ENCODE peak calls at places on chromosomes 6 and 20, in eight cellular contexts. F is epithelial cell of esophagus, B is cardiac muscle cell, O is mucosa of descending colon, Q is fibroblast of the aortic adventitia, P is fibroblast of pulmonary artery, L is cardiac fibroblast, K is OCI-LY7. W is an unnamed sample.

GRCh38 chr20:15278041-15278440 is 940.6 kb upstream of the FLRT3 start:
- DNase-seq in L (no peak), K (no peak), Q (no peak), F (peak; percentile 81), B (no peak), O (no peak), P (no peak), W (peak; percentile 87)

GRCh38 chr6:47028835-47029360 is 13.2 kb downstream of the ADGRF1 start:
- DNase-seq in F (no peak), B (no peak), P (no peak), L (no peak), K (no peak), O (no peak), Q (no peak), W (no peak)

GRCh38 chr20:39706089-39706721 is 744.1 kb downstream of the DHX35 start:
- DNase-seq in Q (peak; percentile 31), F (no peak), L (no peak), B (no peak), O (no peak), P (no peak), K (no peak), W (no peak)

GRCh38 chr6:36838896-36839818 is at the start of gene CPNE5:
- DNase-seq in P (no peak), B (peak; percentile 64), Q (no peak), K (no peak), L (no peak), O (no peak), F (no peak), W (no peak)

GRCh38 chr20:36173451-36173933 is 19.0 kb downstream of the EPB41L1 start:
- DNase-seq in B (peak; percentile 93), L (peak; percentile 29), P (peak; percentile 14), O (peak; percentile 13), K (no peak), F (no peak), Q (no peak), W (peak; percentile 4)

GRCh38 chr6:84645000-84645399 is 119.4 kb downstream of the TBX18 start:
- DNase-seq in F (peak; percentile 82), Q (peak; percentile 66), P (peak; percentile 68), O (no peak), B (no peak), L (peak; percentile 75), K (no peak), W (peak; percentile 92)

GRCh38 chr6:84362180-84362821 is 134.9 kb upstream of the CEP162 start:
- DNase-seq in L (no peak), B (no peak), O (no peak), P (no peak), K (no peak), Q (no peak), F (no peak), W (no peak)

GRCh38 chr6:155024628-155025027 is 29.5 kb downstream of the TIAM2 start:
- DNase-seq in B (no peak), F (no peak), Q (no peak), P (no peak), L (no peak), O (no peak), K (no peak), W (no peak)

GRCh38 chr6:129140571-129140970 is 257.6 kb downstream of the LAMA2 start:
- DNase-seq in P (peak; percentile 68), L (peak; percentile 44), Q (peak; percentile 86), F (no peak), O (no peak), K (no peak), B (no peak), W (no peak)

GRCh38 chr20:62808211-62808865 is 3.7 kb downstream of the OGFR start:
- DNase-seq in B (peak; percentile 75), P (peak; percentile 62), K (peak; percentile 70), L (peak; percentile 59), F (peak; percentile 55), Q (peak; percentile 63), O (peak; percentile 80), W (peak; percentile 25)

GRCh38 chr6:134187154-134187553 is 130.8 kb downstream of the SGK1 start:
- DNase-seq in K (no peak), F (no peak), B (no peak), O (no peak), Q (no peak), P (no peak), L (no peak), W (no peak)

GRCh38 chr20:23367770-23368169 is 5.8 kb downstream of the GZF1 start:
- DNase-seq in P (no peak), F (peak; percentile 83), K (no peak), B (no peak), Q (no peak), O (no peak), L (peak; percentile 50), W (peak; percentile 91)

GRCh38 chr6:44655368-44656342 is 268.1 kb downstream of the CDC5L start:
- DNase-seq in K (peak; percentile 36), F (peak; percentile 65), O (peak; percentile 80), B (peak; percentile 74), Q (peak; percentile 67), L (peak; percentile 85), P (peak; percentile 83), W (peak; percentile 46)

GRCh38 chr6:36827261-36828079 is 11.8 kb downstream of the CPNE5 start:
- DNase-seq in K (no peak), B (no peak), P (peak; percentile 95), O (no peak), Q (peak; percentile 82), F (peak; percentile 69), L (peak; percentile 89), W (peak; percentile 55)

GRCh38 chr20:4087923-4088322 is 72.6 kb upstream of the RNF24 start:
- DNase-seq in P (no peak), K (no peak), L (peak; percentile 69), B (no peak), F (peak; percentile 64), O (no peak), Q (no peak), W (peak; percentile 52)

GRCh38 chr20:33568378-33569289 is 78.7 kb downstream of the CBFA2T2 start:
- DNase-seq in Q (peak; percentile 70), K (peak; percentile 99), B (peak; percentile 68), P (no peak), O (no peak), F (no peak), L (peak; percentile 5), W (no peak)

GRCh38 chr6:114172861-114173260 is 170.0 kb downstream of the HS3ST5 start:
- DNase-seq in L (no peak), F (no peak), B (no peak), K (no peak), O (no peak), P (no peak), Q (no peak), W (no peak)

GRCh38 chr6:105072799-105073199 is 107.0 kb downstream of the POPDC3 start:
- DNase-seq in P (peak; percentile 35), O (no peak), F (peak; percentile 82), B (no peak), L (peak; percentile 71), Q (peak; percentile 18), K (no peak), W (peak; percentile 88)

GRCh38 chr20:56736285-56736857 is 107.3 kb downstream of the TFAP2C start:
- DNase-seq in B (no peak), F (no peak), K (no peak), O (no peak), P (no peak), Q (no peak), L (no peak), W (no peak)

GRCh38 chr20:56735087-56735642 is 106.1 kb downstream of the TFAP2C start:
- DNase-seq in L (no peak), Q (no peak), F (no peak), K (no peak), P (no peak), O (no peak), B (no peak), W (no peak)

GRCh38 chr20:56731041-56731440 is 101.9 kb downstream of the TFAP2C start:
- DNase-seq in O (no peak), P (no peak), L (no peak), F (no peak), B (no peak), K (no peak), Q (no peak), W (no peak)

GRCh38 chr20:56731496-56731895 is 102.4 kb downstream of the TFAP2C start:
- DNase-seq in B (no peak), P (no peak), K (no peak), F (no peak), L (no peak), Q (no peak), O (no peak), W (no peak)

GRCh38 chr20:56733967-56734366 is 104.9 kb downstream of the TFAP2C start:
- DNase-seq in K (no peak), Q (no peak), P (no peak), L (no peak), B (no peak), F (no peak), O (no peak), W (no peak)
- H3K4me3 ChIP-seq in K (no peak overlapping the region), Q (no peak overlapping the region), P (no peak overlapping the region), L (no peak overlapping the region), B (no peak overlapping the region), F (no peak overlapping the region), O (no peak overlapping the region), W (no peak overlapping the region)

DNA sequence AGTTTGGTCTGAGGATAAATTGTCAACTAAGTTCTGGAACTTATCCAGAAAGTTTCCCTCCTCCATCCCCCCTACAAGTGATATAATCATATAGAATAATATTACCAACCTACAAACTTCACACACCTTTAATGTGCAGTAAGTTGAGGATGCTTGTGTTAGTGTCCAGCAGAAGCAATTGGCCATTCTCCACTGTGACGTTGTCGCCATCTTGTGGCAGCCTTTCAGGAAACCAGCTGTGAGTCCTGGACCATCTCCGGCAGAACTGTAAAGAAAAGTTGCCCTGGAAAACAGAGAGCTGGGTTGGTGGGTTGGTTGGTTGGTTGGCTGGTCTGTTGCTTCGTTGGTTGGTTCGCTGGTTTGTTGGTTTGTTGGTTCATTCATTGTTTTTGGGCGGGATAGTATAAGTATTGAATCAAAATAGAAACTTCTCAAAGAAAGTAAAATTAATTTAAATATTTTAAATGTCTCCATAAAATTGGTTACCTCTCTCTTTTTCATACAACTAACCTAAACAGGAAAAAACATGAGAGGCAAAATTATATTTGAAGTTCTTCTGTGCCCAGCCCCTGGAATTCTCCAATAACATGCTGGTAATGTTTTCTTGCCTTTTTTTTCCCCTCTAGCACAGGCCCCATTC is 127.5 kb downstream of the PKHD1 start:
- DNase-seq in K (peak; percentile 55), Q (peak; percentile 67), P (peak; percentile 71), B (peak; percentile 85), F (peak; percentile 81), L (peak; percentile 73), O (peak; percentile 80), W (peak; percentile 69)
- TF ChIP-seq CTCF in K (peak; percentile 91), Q (peak; percentile 72), P (peak; percentile 79), B (peak; percentile 81), F (peak; percentile 93), L (peak; percentile 73), O (peak; percentile 29), W (peak; percentile 91)

DNA sequence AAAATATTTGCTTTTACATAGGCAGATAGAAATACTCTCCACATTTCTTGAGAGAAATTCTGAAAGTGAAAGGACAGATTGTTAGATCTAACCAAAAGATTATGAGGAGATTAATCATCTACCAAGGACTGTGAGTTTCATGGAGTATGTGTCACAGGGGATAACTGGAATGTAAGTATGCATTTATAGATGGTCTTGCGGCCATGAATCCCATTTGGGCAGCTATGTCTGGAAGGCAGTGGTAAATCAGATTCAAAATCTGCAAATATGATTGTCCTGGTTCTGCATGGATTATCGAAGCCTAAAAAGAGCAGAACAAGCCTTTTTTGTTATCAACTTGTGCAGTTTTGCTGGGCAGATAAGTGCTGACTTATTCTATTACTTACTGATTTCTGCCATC is 293.8 kb downstream of the RFPL4B start:
- DNase-seq in P (peak; percentile 30), B (no peak), K (no peak), O (no peak), L (peak; percentile 69), Q (peak; percentile 67), F (peak; percentile 20), W (no peak)
- H3K4me3 ChIP-seq in P (no peak overlapping the region), B (no peak overlapping the region), K (no peak overlapping the region), O (no peak overlapping the region), L (no peak overlapping the region), Q (peak overlapping the region; percentile 26), F (no peak overlapping the region), W (no peak overlapping the region)

GRCh38 chr20:19056909-19057308 is 155.5 kb upstream of the SLC24A3 start:
- DNase-seq in F (no peak), K (peak; percentile 7), B (no peak), P (no peak), Q (no peak), L (no peak), O (no peak), W (no peak)
- TF ChIP-seq CTCF in F (no peak), K (peak; percentile 72), B (no peak), P (no peak), Q (no peak), L (no peak), O (no peak), W (peak; percentile 4)

W was measured in bronchial epithelial cell.